ENCODE peak calls at places on chromosomes 11 and 22, in eight cellular contexts. D is stimulated activated CD8-positive, alpha-beta memory T cell treated with anti-CD3 and anti-CD28 coated beads, Interleukin-4, amount 100 ng/mL, for 48 hours; Z is glomerular endothelial cell; E is fibroblast of mammary gland; T is BE2C; U is MCF 10A; P is glutamatergic neuron; N is iPS-NIHi11. R is an unnamed sample.

GRCh38 chr11:94934362-94934761 is 39.0 kb downstream of the CWC15 start:
- DNase-seq in D (no peak), Z (no peak), E (peak), T (peak), U (no peak), P (peak), N (peak), R (no peak)

GRCh38 chr11:97880209-97880608 is 1140.5 kb upstream of the CNTN5 start:
- DNase-seq in D (no peak), Z (no peak), E (no peak), T (no peak), U (no peak), P (no peak), N (no peak), R (no peak)

GRCh38 chr11:120632579-120632978 is 121.0 kb downstream of the GRIK4 start:
- DNase-seq in D (no peak), Z (no peak), E (no peak), T (no peak), U (no peak), P (no peak), N (peak), R (no peak)

GRCh38 chr11:116993599-116993998 is 104.6 kb downstream of the SIK3 start:
- DNase-seq in D (no peak), Z (no peak), E (peak), T (peak), U (no peak), P (no peak), N (no peak), R (no peak)

GRCh38 chr11:73196576-73196975 is 21.5 kb upstream of the P2RY2 start:
- DNase-seq in D (no peak), Z (no peak), E (no peak), T (no peak), U (no peak), P (no peak), N (no peak), R (no peak)

GRCh38 chr22:26416670-26417270 is 12.3 kb upstream of the ASPHD2 start:
- DNase-seq in D (no peak), Z (no peak), E (peak), T (no peak), U (peak), P (no peak), N (peak), R (no peak)

GRCh38 chr22:20237480-20238440 is 30.4 kb downstream of the RTN4R start:
- DNase-seq in D (no peak), Z (no peak), E (no peak), T (peak), U (peak), P (no peak), N (no peak), R (peak)

GRCh38 chr11:67416416-67417335 is 1.2 kb downstream of the CARNS1 start:
- DNase-seq in D (peak), Z (no peak), E (no peak), T (no peak), U (peak), P (no peak), N (no peak), R (peak)

GRCh38 chr11:2912498-2912897 is 16.7 kb downstream of the PHLDA2 start:
- DNase-seq in D (no peak), Z (no peak), E (peak), T (peak), U (peak), P (no peak), N (peak), R (no peak)

GRCh38 chr11:61890536-61891330 is 612 bp downstream of the FADS3 start:
- DNase-seq in D (peak), Z (no peak), E (peak), T (peak), U (peak), P (peak), N (no peak), R (no peak)

GRCh38 chr11:133950874-133951483 is 5.8 kb downstream of the IGSF9B start:
- DNase-seq in D (no peak), Z (no peak), E (no peak), T (peak), U (no peak), P (peak), N (no peak), R (no peak)

GRCh38 chr11:69499216-69499945 is 17.9 kb downstream of the LINC01488 start:
- DNase-seq in D (no peak), Z (no peak), E (no peak), T (no peak), U (no peak), P (no peak), N (no peak), R (no peak)

GRCh38 chr11:101706541-101706940 is 122.7 kb upstream of the TRPC6 start:
- DNase-seq in D (no peak), Z (no peak), E (peak), T (no peak), U (peak), P (no peak), N (no peak), R (no peak)

GRCh38 chr11:35491231-35491871 is 34.1 kb downstream of the PAMR1 start:
- DNase-seq in D (no peak), Z (no peak), E (peak), T (no peak), U (no peak), P (no peak), N (no peak), R (no peak)

GRCh38 chr11:17256512-17256911 is 20.0 kb upstream of the NUCB2 start:
- DNase-seq in D (no peak), Z (no peak), E (peak), T (no peak), U (peak), P (no peak), N (no peak), R (no peak)

GRCh38 chr11:72084960-72085359 is 4.3 kb downstream of the LRRC51 start:
- DNase-seq in D (no peak), Z (no peak), E (no peak), T (no peak), U (no peak), P (no peak), N (no peak), R (no peak)

GRCh38 chr11:74984730-74985129 is 4.0 kb upstream of the NEU3 start:
- DNase-seq in D (no peak), Z (no peak), E (no peak), T (no peak), U (no peak), P (no peak), N (no peak), R (no peak)

GRCh38 chr11:132158091-132158490 is 787.7 kb downstream of the NTM start:
- DNase-seq in D (no peak), Z (peak), E (peak), T (no peak), U (peak), P (no peak), N (peak), R (no peak)

GRCh38 chr11:71370895-71371673 is 77.1 kb downstream of the DHCR7 start:
- DNase-seq in D (no peak), Z (no peak), E (no peak), T (no peak), U (no peak), P (no peak), N (no peak), R (no peak)

GRCh38 chr11:59898652-59899051 is 20.1 kb downstream of the OOSP3 start:
- DNase-seq in D (no peak), Z (no peak), E (no peak), T (no peak), U (no peak), P (no peak), N (no peak), R (no peak)

GRCh38 chr11:36363361-36364272 is 67.5 kb downstream of the PRR5L start:
- DNase-seq in D (no peak), Z (no peak), E (no peak), T (no peak), U (no peak), P (no peak), N (no peak), R (no peak)

GRCh38 chr11:87181143-87181542 is 143.4 kb downstream of the TMEM135 start:
- DNase-seq in D (no peak), Z (no peak), E (no peak), T (no peak), U (no peak), P (no peak), N (no peak), R (no peak)

GRCh38 chr11:110490886-110491285 is 61.1 kb downstream of the FDX1 start:
- DNase-seq in D (no peak), Z (no peak), E (peak), T (no peak), U (peak), P (no peak), N (no peak), R (no peak)

R was measured in CD8-positive, alpha-beta T cell.